ENCODE peak calls at places on chromosomes 13 and 19, in four cellular contexts. K is T1000, O is HT1080, T is HCEC 1CT. F is an unnamed sample.

GRCh38 chr19:41299046-41299754 is 10.8 kb upstream of the CCDC97 start:
- DNase-seq in K (no peak), O (no peak), T (no peak), F (no peak)

GRCh38 chr19:45271709-45272108 is 20.6 kb downstream of the MARK4 start:
- DNase-seq in K (no peak), O (no peak), T (no peak), F (no peak)

GRCh38 chr19:45613926-45614725 is 12.1 kb upstream of the GPR4 start:
- DNase-seq in K (peak; percentile 50), O (peak; percentile 98), T (peak; percentile 83), F (peak; percentile 81)

GRCh38 chr19:2170219-2170618 is 6.5 kb downstream of the DOT1L start:
- DNase-seq in K (no peak), O (no peak), T (no peak), F (no peak)

GRCh38 chr13:42078113-42078769 is 29.8 kb downstream of the DGKH start:
- DNase-seq in K (no peak), O (no peak), T (no peak), F (no peak)

GRCh38 chr19:49408816-49409440 is 14.3 kb downstream of the PTH2 start:
- DNase-seq in K (no peak), O (no peak), T (peak; percentile 16), F (no peak)

GRCh38 chr19:307793-308420 is 16.7 kb upstream of the PLPP2 start:
- DNase-seq in K (no peak), O (no peak), T (no peak), F (no peak)

GRCh38 chr13:31072041-31072440 is 89.7 kb downstream of the HSPH1 start:
- DNase-seq in K (no peak), O (peak; percentile 42), T (peak; percentile 67), F (no peak)

GRCh38 chr13:52644108-52644507 is 1.9 kb downstream of the HNRNPA1L2 start:
- DNase-seq in K (no peak), O (no peak), T (no peak), F (no peak)

GRCh38 chr19:4910594-4911273 is 1.4 kb downstream of the UHRF1 start:
- DNase-seq in K (no peak), O (peak; percentile 43), T (peak; percentile 64), F (peak; percentile 57)

GRCh38 chr19:5138606-5139594 is 170.0 kb downstream of the KDM4B start:
- DNase-seq in K (peak; percentile 10), O (peak; percentile 90), T (no peak), F (peak; percentile 65)

GRCh38 chr13:36362251-36362650 is 16.1 kb upstream of the SPART start:
- DNase-seq in K (no peak), O (peak; percentile 89), T (peak; percentile 92), F (no peak)

GRCh38 chr13:112870062-112870352 is 99.0 kb upstream of the MCF2L start:
- DNase-seq in K (no peak), O (no peak), T (no peak), F (no peak)